ENCODE peak calls at places on chromosome 22, in seven cellular contexts. N is BE2C; U is thoracic aorta; O is fibroblast of lung; J is CD8-positive, alpha-beta T cell; I is esophagus squamous epithelium; Q is Caco-2. S is an unnamed sample. For H3K4me1, the result is how much of the 10 kb centered on the place peaks cover.

GRCh38 chr22:33844273-33844672 is 76.0 kb downstream of the LARGE1 start:
- DNase-seq in N (no peak), J (no peak), Q (no peak), U (no peak), I (no peak), O (no peak), S (no peak)

GRCh38 chr22:49243335-49243734 is 584.3 kb downstream of the BRD1 start:
- DNase-seq in O (no peak), I (no peak), Q (no peak), N (no peak), J (no peak), U (no peak), S (no peak)

GRCh38 chr22:16954060-16954403 is 54.0 kb downstream of the GAB4 start:
- DNase-seq in O (no peak), Q (no peak), J (no peak), N (no peak), I (no peak), U (no peak), S (no peak)

GRCh38 chr22:33116846-33117547 is 58.8 kb upstream of the SYN3 start:
- DNase-seq in J (no peak), U (no peak), O (no peak), N (no peak), I (no peak), Q (no peak), S (no peak)

GRCh38 chr22:22692707-22693530 is 48.5 kb downstream of the GGTLC2 start:
- DNase-seq in Q (peak), I (no peak), O (peak), U (no peak), N (peak), J (peak), S (peak)

GRCh38 chr22:25202290-25202921 is 2.7 kb downstream of the CRYBB3 start:
- DNase-seq in J (peak), I (no peak), U (no peak), N (peak), Q (peak), O (peak), S (no peak)

GRCh38 chr22:29313126-29314071 is 2.1 kb downstream of the RASL10A start:
- DNase-seq in U (no peak), O (peak), Q (no peak), I (no peak), J (no peak), N (no peak), S (no peak)

GRCh38 chr22:17159504-17159951 is 451 bp upstream of the HDHD5 start:
- DNase-seq in O (peak), N (peak), J (peak), Q (peak), I (no peak), U (peak), S (peak)

GRCh38 chr22:40289991-40290459 is 56.3 kb upstream of the ADSL start:
- DNase-seq in O (no peak), U (no peak), N (no peak), Q (no peak), I (peak), J (peak), S (peak)

GRCh38 chr22:32127904-32128303 is 31.2 kb downstream of the C22orf42 start:
- DNase-seq in U (no peak), I (no peak), J (no peak), O (no peak), N (no peak), Q (no peak), S (no peak)

GRCh38 chr22:32206774-32207758 is 2.2 kb upstream of the RFPL2 start:
- DNase-seq in I (no peak), J (no peak), Q (peak), U (no peak), O (no peak), N (no peak), S (peak)

GRCh38 chr22:43158778-43159483 is 7.6 kb downstream of the TSPO start:
- DNase-seq in J (no peak), I (no peak), O (no peak), Q (no peak), N (no peak), U (no peak), S (no peak)

GRCh38 chr22:31124290-31124689 is 1.5 kb downstream of the INPP5J start:
- DNase-seq in O (no peak), N (no peak), J (no peak), Q (no peak), I (no peak), U (no peak), S (no peak)

GRCh38 chr22:26259510-26259909 is 90.2 kb downstream of the SEZ6L start:
- DNase-seq in I (no peak), J (no peak), O (no peak), N (no peak), Q (peak), U (no peak), S (peak)

GRCh38 chr22:30251661-30252226 is 5.2 kb upstream of the LIF start:
- DNase-seq in N (peak), I (no peak), O (peak), Q (no peak), U (no peak), J (no peak), S (no peak)

GRCh38 chr22:49702068-49702397 is 125.6 kb downstream of the BRD1 start:
- DNase-seq in N (no peak), U (no peak), J (no peak), I (no peak), O (no peak), Q (no peak), S (no peak)

GRCh38 chr22:43884600-43885318 is 7.1 kb downstream of the PNPLA5 start:
- DNase-seq in U (no peak), O (peak), Q (peak), J (no peak), I (no peak), N (peak), S (peak)

GRCh38 chr22:43482310-43482625 is 70.5 kb downstream of the MPPED1 start:
- DNase-seq in J (no peak), N (no peak), Q (no peak), I (no peak), O (no peak), U (no peak), S (no peak)

GRCh38 chr22:22452211-22452610 is 56.3 kb downstream of the ZNF280B start:
- DNase-seq in O (no peak), I (no peak), U (no peak), J (no peak), Q (no peak), N (no peak), S (no peak)

GRCh38 chr22:28923826-28924732 is 40.7 kb downstream of the ZNRF3 start:
- DNase-seq in J (no peak), U (no peak), Q (peak), I (no peak), N (peak), O (no peak), S (peak)

GRCh38 chr22:32680895-32681294 is 120.6 kb upstream of the TIMP3 start:
- DNase-seq in Q (no peak), O (no peak), N (no peak), I (no peak), U (no peak), J (no peak), S (no peak)

GRCh38 chr22:32831571-32831970 is 30.1 kb downstream of the TIMP3 start:
- DNase-seq in U (no peak), N (no peak), J (no peak), I (no peak), O (no peak), Q (no peak), S (no peak)

GRCh38 chr22:32701021-32701420 is 100.5 kb upstream of the TIMP3 start:
- DNase-seq in Q (no peak), U (no peak), I (no peak), N (no peak), O (peak), J (no peak), S (no peak)

GRCh38 chr22:17086301-17086700 is 1.5 kb downstream of the IL17RA start:
- DNase-seq in U (no peak), O (no peak), J (peak), I (no peak), Q (no peak), N (no peak), S (no peak)

GRCh38 chr22:50034126-50035081 is 21.8 kb upstream of the IL17REL start:
- DNase-seq in J (no peak), N (no peak), U (no peak), I (no peak), O (no peak), Q (no peak), S (no peak)

GRCh38 chr22:34370711-34371110 is 450.4 kb upstream of the LARGE1 start:
- DNase-seq in U (no peak), I (no peak), O (no peak), N (no peak), J (no peak), Q (no peak), S (no peak)

GRCh38 chr22:40473703-40474102 is 103.3 kb downstream of the SGSM3 start:
- DNase-seq in I (no peak), O (no peak), N (no peak), J (no peak), Q (no peak), U (no peak), S (no peak)

GRCh38 chr22:40567106-40567505 is 69.4 kb downstream of the MRTFA start:
- DNase-seq in N (no peak), O (no peak), J (no peak), Q (no peak), U (no peak), I (no peak), S (no peak)

GRCh38 chr22:42962295-42963230 is 52.4 kb downstream of the PACSIN2 start:
- DNase-seq in N (no peak), O (peak), I (no peak), U (no peak), J (no peak), Q (peak), S (peak)

GRCh38 chr22:46045459-46046298 is 68.7 kb upstream of the WNT7B start:
- DNase-seq in N (no peak), Q (no peak), U (no peak), I (no peak), J (no peak), O (no peak), S (peak)

GRCh38 chr22:46047226-46047625 is 70.3 kb upstream of the WNT7B start:
- DNase-seq in O (no peak), J (no peak), Q (no peak), N (peak), I (no peak), U (no peak), S (peak)

GRCh38 chr22:46046299-46046685 is 69.3 kb upstream of the WNT7B start:
- DNase-seq in I (no peak), U (no peak), J (no peak), Q (no peak), O (no peak), N (no peak), S (no peak)

GRCh38 chr22:46049726-46050450 is 72.9 kb upstream of the WNT7B start:
- DNase-seq in Q (no peak), O (no peak), J (no peak), I (no peak), U (no peak), N (peak), S (peak)

DNA sequence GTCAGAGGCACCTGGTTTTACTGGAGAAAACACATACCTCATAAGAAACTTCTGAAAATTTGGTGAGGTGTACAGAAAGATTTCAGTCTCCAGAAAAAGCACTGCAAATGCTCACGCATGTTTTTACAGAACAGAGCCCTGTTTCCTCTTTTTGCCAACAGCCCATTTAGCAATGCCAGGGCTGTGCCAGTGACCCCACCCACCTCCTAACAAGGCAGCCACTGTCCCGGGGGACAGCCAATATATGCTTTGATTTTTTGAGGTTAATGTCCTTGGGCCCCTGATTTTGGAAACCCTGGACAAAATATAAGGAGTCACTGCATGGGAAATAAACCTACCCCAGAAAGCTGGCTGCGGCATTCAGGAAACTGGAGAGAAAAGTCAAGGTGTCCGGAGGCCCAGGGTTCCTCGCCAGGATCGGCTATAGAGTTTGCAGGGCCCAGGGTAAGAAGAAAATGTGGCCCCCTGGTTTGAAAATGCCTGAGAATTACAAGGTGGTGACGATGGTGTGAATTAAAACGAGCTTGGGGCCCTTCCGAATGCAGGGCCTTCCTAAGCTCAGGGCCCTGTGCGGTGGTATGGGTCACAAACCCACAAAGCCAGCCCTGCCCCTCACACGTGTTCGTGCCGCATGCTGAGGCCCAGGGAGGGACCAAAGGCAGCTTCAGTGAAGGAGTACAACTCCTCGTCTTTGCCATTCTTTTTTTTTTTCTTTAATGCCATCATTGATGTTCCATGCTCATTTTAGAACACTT is 71.1 kb upstream of the WNT7B start:
- DNase-seq in O (no peak), J (no peak), U (no peak), Q (no peak), I (no peak), N (peak), S (no peak)
- H3K4me1 ChIP-seq in O (under half), J (under half), U (half or more), Q (under half), I (half or more), N (under half), S (under half)

GRCh38 chr22:27370987-27371386 is 430.6 kb downstream of the MN1 start:
- DNase-seq in J (no peak), U (no peak), O (no peak), Q (no peak), I (no peak), N (no peak), S (no peak)

GRCh38 chr22:27377501-27377900 is 424.1 kb downstream of the MN1 start:
- DNase-seq in N (no peak), Q (no peak), O (no peak), U (no peak), J (no peak), I (no peak), S (no peak)

GRCh38 chr22:27370281-27370680 is 431.3 kb downstream of the MN1 start:
- DNase-seq in Q (no peak), I (no peak), U (no peak), J (no peak), N (no peak), O (no peak), S (no peak)

GRCh38 chr22:27372969-27373670 is 428.4 kb downstream of the MN1 start:
- DNase-seq in J (no peak), U (no peak), N (peak), I (no peak), O (no peak), Q (peak), S (peak)

GRCh38 chr22:27372364-27372763 is 429.2 kb downstream of the MN1 start:
- DNase-seq in O (no peak), U (no peak), J (no peak), Q (no peak), I (no peak), N (no peak), S (no peak)
- H3K4me3 ChIP-seq in O (no peak), U (no peak), J (no peak), Q (no peak), I (no peak), N (no peak), S (no peak)

DNA sequence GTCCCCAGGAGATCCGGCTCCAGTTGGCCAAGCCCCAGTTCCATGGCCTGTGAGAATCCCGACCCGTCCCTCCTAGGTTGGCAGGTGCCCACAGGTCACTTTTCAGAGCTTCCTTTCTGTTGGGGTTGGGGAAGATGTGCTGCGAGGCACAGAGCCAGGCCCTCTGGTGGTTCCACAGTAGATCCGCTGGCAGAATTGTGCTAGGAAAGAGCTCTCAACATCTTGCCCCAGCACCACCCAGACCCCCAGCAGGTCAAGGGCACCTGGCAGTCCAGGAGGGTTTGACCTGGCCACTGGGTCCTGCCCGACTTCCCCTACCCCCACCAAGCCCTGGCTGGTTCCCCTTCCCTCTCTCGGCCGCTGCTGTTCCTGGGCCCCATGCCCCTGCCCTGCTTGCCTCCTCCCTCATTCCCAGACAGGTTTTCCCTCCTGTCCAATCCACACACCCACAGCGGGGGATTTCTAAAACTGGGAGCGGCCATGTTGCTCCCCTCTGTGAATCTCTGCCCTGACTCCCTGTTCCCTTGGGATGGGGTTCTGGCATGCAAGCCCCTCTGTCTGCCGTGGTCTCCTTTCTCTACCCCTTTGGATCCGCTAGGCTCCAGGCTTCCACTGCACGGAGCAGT is 26.2 kb upstream of the GCAT start:
- DNase-seq in I (no peak), O (no peak), N (no peak), U (no peak), J (no peak), Q (no peak), S (no peak)
- TF ChIP-seq CTCF in I (peak), O (peak), N (peak), U (no peak), J (no peak), Q (peak), S (no peak)

GRCh38 chr22:35870517-35871275 is 153.0 kb downstream of the APOL5 start:
- DNase-seq in I (no peak), N (no peak), O (no peak), J (no peak), U (no peak), Q (no peak), S (no peak)

GRCh38 chr22:35872451-35872850 is 154.8 kb downstream of the APOL5 start:
- DNase-seq in Q (no peak), N (no peak), U (no peak), I (no peak), O (no peak), J (no peak), S (no peak)

GRCh38 chr22:35868938-35869337 is 151.3 kb downstream of the APOL5 start:
- DNase-seq in Q (no peak), J (no peak), O (no peak), I (no peak), U (no peak), N (no peak), S (no peak)

DNA sequence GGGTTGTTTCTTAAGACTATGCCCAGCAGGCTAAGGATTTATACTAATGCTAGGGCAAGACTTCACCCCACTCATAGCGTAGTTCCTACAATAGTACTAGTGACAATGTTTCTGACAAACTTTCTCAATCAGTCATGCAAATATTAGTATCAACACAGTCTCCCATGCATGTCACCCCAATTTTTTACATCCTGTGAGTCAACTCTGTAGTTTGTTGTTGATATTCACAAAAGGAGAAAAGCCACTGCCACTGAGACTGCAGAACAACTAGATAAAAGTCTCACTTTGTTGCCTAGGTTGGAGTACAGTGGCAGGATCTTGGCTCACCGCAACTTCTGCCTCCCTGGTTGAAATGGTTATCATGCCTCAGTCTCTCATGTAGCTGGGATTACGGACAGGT is 155.2 kb downstream of the RBFOX2 start:
- DNase-seq in U (no peak), I (no peak), J (no peak), N (no peak), Q (no peak), O (no peak), S (no peak)
- H3K4me1 ChIP-seq in U (under half), I (under half), J (under half), N (under half), Q (under half), O (under half), S (under half)

DNA sequence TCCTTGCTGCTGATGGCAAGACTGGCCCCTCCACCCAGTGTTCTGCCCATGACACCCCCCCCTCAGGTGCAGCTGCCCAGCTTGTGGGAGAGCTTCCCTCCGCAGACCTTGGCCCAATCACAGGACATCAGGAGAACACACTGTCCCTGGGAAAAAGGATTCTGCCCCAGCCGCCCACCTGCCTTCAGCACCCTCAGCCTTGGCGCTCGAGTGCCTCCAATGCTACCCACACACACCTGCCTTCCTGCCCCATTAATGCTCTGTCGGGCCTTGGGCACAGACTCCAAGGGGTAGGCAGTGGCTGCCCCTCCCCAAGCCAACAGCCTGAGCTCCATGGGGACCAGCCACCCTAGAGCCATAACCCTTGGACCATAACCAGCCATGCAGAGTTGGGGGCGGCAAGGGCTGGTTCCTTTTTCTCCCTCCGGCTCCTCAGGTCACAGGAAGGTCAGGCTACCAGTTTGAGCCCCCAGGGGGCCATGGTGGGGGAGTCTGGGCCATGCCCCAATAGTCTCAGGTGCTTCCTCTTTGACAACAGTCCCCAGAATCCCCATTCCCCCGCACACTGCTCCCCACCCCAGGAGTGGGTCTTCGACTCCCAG is 1.3 kb upstream of the ZNF70 start:
- DNase-seq in N (no peak), I (peak), U (no peak), J (no peak), O (no peak), Q (no peak), S (no peak)
- H3K4me3 ChIP-seq in N (no peak), I (no peak), U (peak), J (no peak), O (no peak), Q (peak), S (no peak)

GRCh38 chr22:20214853-20215252 is 53.3 kb downstream of the RTN4R start:
- DNase-seq in U (no peak), O (no peak), J (no peak), I (no peak), N (no peak), Q (no peak), S (no peak)

GRCh38 chr22:20217563-20217962 is 50.6 kb downstream of the RTN4R start:
- DNase-seq in O (no peak), Q (no peak), J (no peak), U (no peak), N (no peak), I (no peak), S (no peak)

GRCh38 chr22:20216863-20217499 is 51.1 kb downstream of the RTN4R start:
- DNase-seq in I (no peak), J (no peak), Q (peak), N (no peak), U (no peak), O (no peak), S (no peak)

GRCh38 chr22:20213833-20214708 is 54.0 kb downstream of the RTN4R start:
- DNase-seq in J (no peak), Q (no peak), N (no peak), U (no peak), O (no peak), I (no peak), S (no peak)

GRCh38 chr22:20215742-20216141 is 52.4 kb downstream of the RTN4R start:
- DNase-seq in J (no peak), I (no peak), U (no peak), Q (no peak), O (no peak), N (no peak), S (no peak)
- TF ChIP-seq CTCF in J (no peak), I (no peak), U (no peak), Q (no peak), O (no peak), N (no peak), S (no peak)